ENCODE peak calls at places on chromosomes 16 and 17, in five cellular contexts. E is activated CD8-positive, alpha-beta memory T cell treated with anti-CD3 and anti-CD28 coated beads for 48 hours; N is hippocampal formation; W is frontal cortex; A is COR-L47. Z is an unnamed sample.

GRCh38 chr16:2019500-2019899 is at the start of gene NPW:
- DNase-seq in E (no peak), N (no peak), W (no peak), A (no peak), Z (no peak)

GRCh38 chr17:82884341-82884871 is 44.6 kb upstream of the ZNF750 start:
- DNase-seq in E (no peak), N (no peak), W (no peak), A (no peak), Z (no peak)

GRCh38 chr17:33039874-33040273 is 48.2 kb downstream of the SPACA3 start:
- DNase-seq in E (no peak), N (no peak), W (no peak), A (no peak), Z (no peak)

GRCh38 chr17:333626-334396 is 18.8 kb downstream of the RPH3AL start:
- DNase-seq in E (no peak), N (peak), W (peak), A (no peak), Z (no peak)

GRCh38 chr16:12876778-12877177 is 24.6 kb upstream of the SHISA9 start:
- DNase-seq in E (no peak), N (no peak), W (no peak), A (no peak), Z (no peak)

GRCh38 chr16:79721186-79721745 is 120.7 kb upstream of the MAF start:
- DNase-seq in E (no peak), N (no peak), W (peak), A (no peak), Z (no peak)

GRCh38 chr17:31283841-31284240 is 13.2 kb downstream of the OMG start:
- DNase-seq in E (no peak), N (no peak), W (no peak), A (no peak), Z (no peak)

GRCh38 chr16:89952049-89952448 is 3.5 kb downstream of the DEF8 start:
- DNase-seq in E (no peak), N (no peak), W (no peak), A (no peak), Z (no peak)

GRCh38 chr16:74449470-74449869 is 28.2 kb upstream of the CLEC18B start:
- DNase-seq in E (no peak), N (no peak), W (no peak), A (no peak), Z (no peak)

GRCh38 chr17:61393904-61394629 is 5.6 kb upstream of the TBX2 start:
- DNase-seq in E (no peak), N (no peak), W (no peak), A (no peak), Z (no peak)

GRCh38 chr17:36742267-36743000 is 141.1 kb downstream of the MRM1 start:
- DNase-seq in E (no peak), N (no peak), W (no peak), A (peak), Z (no peak)

GRCh38 chr16:57624806-57625500 is 3.5 kb upstream of the ADGRG1 start:
- DNase-seq in E (no peak), N (peak), W (peak), A (no peak), Z (no peak)

GRCh38 chr17:60676758-60677307 is 818 bp upstream of the BCAS3 start:
- DNase-seq in E (no peak), N (no peak), W (no peak), A (no peak), Z (no peak)

GRCh38 chr16:12497558-12497957 is 306.1 kb downstream of the CPPED1 start:
- DNase-seq in E (no peak), N (no peak), W (no peak), A (no peak), Z (no peak)

GRCh38 chr16:53518550-53519416 is 15.8 kb upstream of the AKTIP start:
- DNase-seq in E (no peak), N (no peak), W (peak), A (no peak), Z (no peak)

GRCh38 chr17:57106107-57106835 is 21.2 kb downstream of the AKAP1 start:
- DNase-seq in E (no peak), N (no peak), W (no peak), A (no peak), Z (no peak)

GRCh38 chr16:30958164-30959083 is 870 bp downstream of the SETD1A start:
- DNase-seq in E (no peak), N (peak), W (no peak), A (peak), Z (no peak)

GRCh38 chr17:2580641-2581040 is 12.8 kb upstream of the PAFAH1B1 start:
- DNase-seq in E (no peak), N (peak), W (peak), A (no peak), Z (no peak)

GRCh38 chr16:30882429-30883310 is 11.2 kb downstream of the BCL7C start:
- DNase-seq in E (no peak), N (no peak), W (no peak), A (no peak), Z (no peak)

GRCh38 chr16:55323637-55324490 is at the start of gene IRX6:
- DNase-seq in E (no peak), N (no peak), W (no peak), A (no peak), Z (peak)

GRCh38 chr17:61408151-61409041 is 8.8 kb downstream of the TBX2 start:
- DNase-seq in E (no peak), N (no peak), W (peak), A (no peak), Z (no peak)

Z was measured in NCI-H1105.